ENCODE peak calls at places on chromosome 12, in nine cellular contexts. One of them, this sample, is unnamed.

GRCh38 chr12:130571089-130571488 is 145.0 kb downstream of the RIMBP2 start:
- DNase-seq in hypothalamus: no peak
- DNase-seq in NCI-H1417: no peak
- DNase-seq in stimulated activated naive CD8-positive, alpha-beta T cell treated with anti-CD3 and anti-CD28 coated beads, Interleukin-15, Interleukin-2, amounts not matched to agents 100 U/mL and 50 U/mL, for 24 hours: no peak
- DNase-seq in GM12878: no peak
- DNase-seq in GM13977: peak
- DNase-seq in spleen: no peak
- DNase-seq in stimulated activated CD8-positive, alpha-beta memory T cell treated with anti-CD3 and anti-CD28 coated beads, Interleukin-7, amount 100 ng/mL, for 4 hours: no peak
- DNase-seq in prostate gland: no peak
- DNase-seq in this sample: no peak

GRCh38 chr12:30847259-30847658 is 79.3 kb upstream of the TSPAN11 start:
- DNase-seq in spleen: no peak
- DNase-seq in hypothalamus: no peak
- DNase-seq in prostate gland: peak
- DNase-seq in GM12878: peak
- DNase-seq in stimulated activated CD8-positive, alpha-beta memory T cell treated with anti-CD3 and anti-CD28 coated beads, Interleukin-7, amount 100 ng/mL, for 4 hours: no peak
- DNase-seq in GM13977: no peak
- DNase-seq in stimulated activated naive CD8-positive, alpha-beta T cell treated with anti-CD3 and anti-CD28 coated beads, Interleukin-15, Interleukin-2, amounts not matched to agents 100 U/mL and 50 U/mL, for 24 hours: peak
- DNase-seq in NCI-H1417: peak
- DNase-seq in this sample: no peak

GRCh38 chr12:96311191-96311590 is 89.0 kb downstream of the CDK17 start:
- DNase-seq in stimulated activated CD8-positive, alpha-beta memory T cell treated with anti-CD3 and anti-CD28 coated beads, Interleukin-7, amount 100 ng/mL, for 4 hours: no peak
- DNase-seq in GM13977: no peak
- DNase-seq in hypothalamus: no peak
- DNase-seq in spleen: no peak
- DNase-seq in stimulated activated naive CD8-positive, alpha-beta T cell treated with anti-CD3 and anti-CD28 coated beads, Interleukin-15, Interleukin-2, amounts not matched to agents 100 U/mL and 50 U/mL, for 24 hours: no peak
- DNase-seq in prostate gland: no peak
- DNase-seq in NCI-H1417: no peak
- DNase-seq in GM12878: no peak
- DNase-seq in this sample: no peak

GRCh38 chr12:46492471-46493351 is 120.1 kb upstream of the SLC38A2 start:
- DNase-seq in GM12878: no peak
- DNase-seq in hypothalamus: no peak
- DNase-seq in stimulated activated naive CD8-positive, alpha-beta T cell treated with anti-CD3 and anti-CD28 coated beads, Interleukin-15, Interleukin-2, amounts not matched to agents 100 U/mL and 50 U/mL, for 24 hours: no peak
- DNase-seq in spleen: no peak
- DNase-seq in NCI-H1417: no peak
- DNase-seq in prostate gland: no peak
- DNase-seq in GM13977: no peak
- DNase-seq in stimulated activated CD8-positive, alpha-beta memory T cell treated with anti-CD3 and anti-CD28 coated beads, Interleukin-7, amount 100 ng/mL, for 4 hours: no peak
- DNase-seq in this sample: no peak

GRCh38 chr12:45989857-45990467 is 412 bp downstream of the SCAF11 start:
- DNase-seq in spleen: peak
- DNase-seq in NCI-H1417: no peak
- DNase-seq in prostate gland: peak
- DNase-seq in stimulated activated CD8-positive, alpha-beta memory T cell treated with anti-CD3 and anti-CD28 coated beads, Interleukin-7, amount 100 ng/mL, for 4 hours: peak
- DNase-seq in GM13977: no peak
- DNase-seq in GM12878: no peak
- DNase-seq in stimulated activated naive CD8-positive, alpha-beta T cell treated with anti-CD3 and anti-CD28 coated beads, Interleukin-15, Interleukin-2, amounts not matched to agents 100 U/mL and 50 U/mL, for 24 hours: peak
- DNase-seq in hypothalamus: peak
- DNase-seq in this sample: no peak

GRCh38 chr12:54364413-54364812 is at the start of gene GPR84:
- DNase-seq in spleen: no peak
- DNase-seq in stimulated activated CD8-positive, alpha-beta memory T cell treated with anti-CD3 and anti-CD28 coated beads, Interleukin-7, amount 100 ng/mL, for 4 hours: no peak
- DNase-seq in NCI-H1417: no peak
- DNase-seq in prostate gland: no peak
- DNase-seq in stimulated activated naive CD8-positive, alpha-beta T cell treated with anti-CD3 and anti-CD28 coated beads, Interleukin-15, Interleukin-2, amounts not matched to agents 100 U/mL and 50 U/mL, for 24 hours: no peak
- DNase-seq in hypothalamus: no peak
- DNase-seq in GM13977: no peak
- DNase-seq in GM12878: peak
- DNase-seq in this sample: peak

GRCh38 chr12:100348657-100349454 is 8.0 kb upstream of the SLC17A8 start:
- DNase-seq in spleen: no peak
- DNase-seq in hypothalamus: no peak
- DNase-seq in stimulated activated naive CD8-positive, alpha-beta T cell treated with anti-CD3 and anti-CD28 coated beads, Interleukin-15, Interleukin-2, amounts not matched to agents 100 U/mL and 50 U/mL, for 24 hours: no peak
- DNase-seq in GM12878: no peak
- DNase-seq in prostate gland: no peak
- DNase-seq in NCI-H1417: peak
- DNase-seq in stimulated activated CD8-positive, alpha-beta memory T cell treated with anti-CD3 and anti-CD28 coated beads, Interleukin-7, amount 100 ng/mL, for 4 hours: no peak
- DNase-seq in GM13977: peak
- DNase-seq in this sample: no peak

GRCh38 chr12:3533703-3534386 is 42.8 kb downstream of the PRMT8 start:
- DNase-seq in NCI-H1417: peak
- DNase-seq in stimulated activated naive CD8-positive, alpha-beta T cell treated with anti-CD3 and anti-CD28 coated beads, Interleukin-15, Interleukin-2, amounts not matched to agents 100 U/mL and 50 U/mL, for 24 hours: no peak
- DNase-seq in prostate gland: peak
- DNase-seq in spleen: no peak
- DNase-seq in hypothalamus: no peak
- DNase-seq in stimulated activated CD8-positive, alpha-beta memory T cell treated with anti-CD3 and anti-CD28 coated beads, Interleukin-7, amount 100 ng/mL, for 4 hours: no peak
- DNase-seq in GM13977: no peak
- DNase-seq in GM12878: no peak
- DNase-seq in this sample: no peak

GRCh38 chr12:104630230-104630670 is 173.5 kb downstream of the CHST11 start:
- DNase-seq in stimulated activated naive CD8-positive, alpha-beta T cell treated with anti-CD3 and anti-CD28 coated beads, Interleukin-15, Interleukin-2, amounts not matched to agents 100 U/mL and 50 U/mL, for 24 hours: no peak
- DNase-seq in stimulated activated CD8-positive, alpha-beta memory T cell treated with anti-CD3 and anti-CD28 coated beads, Interleukin-7, amount 100 ng/mL, for 4 hours: no peak
- DNase-seq in GM12878: no peak
- DNase-seq in NCI-H1417: peak
- DNase-seq in hypothalamus: no peak
- DNase-seq in prostate gland: no peak
- DNase-seq in spleen: no peak
- DNase-seq in GM13977: no peak
- DNase-seq in this sample: no peak

GRCh38 chr12:132288516-132289188 is 40.7 kb downstream of the GALNT9 start:
- DNase-seq in hypothalamus: no peak
- DNase-seq in prostate gland: no peak
- DNase-seq in stimulated activated CD8-positive, alpha-beta memory T cell treated with anti-CD3 and anti-CD28 coated beads, Interleukin-7, amount 100 ng/mL, for 4 hours: no peak
- DNase-seq in spleen: peak
- DNase-seq in GM12878: no peak
- DNase-seq in stimulated activated naive CD8-positive, alpha-beta T cell treated with anti-CD3 and anti-CD28 coated beads, Interleukin-15, Interleukin-2, amounts not matched to agents 100 U/mL and 50 U/mL, for 24 hours: no peak
- DNase-seq in GM13977: no peak
- DNase-seq in NCI-H1417: no peak
- DNase-seq in this sample: no peak

GRCh38 chr12:5499566-5500325 is 67.8 kb downstream of the NTF3 start:
- DNase-seq in hypothalamus: no peak
- DNase-seq in GM13977: no peak
- DNase-seq in prostate gland: no peak
- DNase-seq in NCI-H1417: no peak
- DNase-seq in stimulated activated CD8-positive, alpha-beta memory T cell treated with anti-CD3 and anti-CD28 coated beads, Interleukin-7, amount 100 ng/mL, for 4 hours: no peak
- DNase-seq in stimulated activated naive CD8-positive, alpha-beta T cell treated with anti-CD3 and anti-CD28 coated beads, Interleukin-15, Interleukin-2, amounts not matched to agents 100 U/mL and 50 U/mL, for 24 hours: no peak
- DNase-seq in spleen: no peak
- DNase-seq in GM12878: no peak
- DNase-seq in this sample: no peak

GRCh38 chr12:104582739-104583138 is 126.0 kb downstream of the CHST11 start:
- DNase-seq in NCI-H1417: no peak
- DNase-seq in spleen: no peak
- DNase-seq in GM12878: peak
- DNase-seq in prostate gland: no peak
- DNase-seq in stimulated activated CD8-positive, alpha-beta memory T cell treated with anti-CD3 and anti-CD28 coated beads, Interleukin-7, amount 100 ng/mL, for 4 hours: no peak
- DNase-seq in GM13977: peak
- DNase-seq in hypothalamus: no peak
- DNase-seq in stimulated activated naive CD8-positive, alpha-beta T cell treated with anti-CD3 and anti-CD28 coated beads, Interleukin-15, Interleukin-2, amounts not matched to agents 100 U/mL and 50 U/mL, for 24 hours: no peak
- DNase-seq in this sample: no peak

GRCh38 chr12:68865399-68866154 is 57.6 kb downstream of the MDM2 start:
- DNase-seq in stimulated activated naive CD8-positive, alpha-beta T cell treated with anti-CD3 and anti-CD28 coated beads, Interleukin-15, Interleukin-2, amounts not matched to agents 100 U/mL and 50 U/mL, for 24 hours: no peak
- DNase-seq in spleen: no peak
- DNase-seq in hypothalamus: no peak
- DNase-seq in GM12878: no peak
- DNase-seq in NCI-H1417: no peak
- DNase-seq in prostate gland: no peak
- DNase-seq in stimulated activated CD8-positive, alpha-beta memory T cell treated with anti-CD3 and anti-CD28 coated beads, Interleukin-7, amount 100 ng/mL, for 4 hours: no peak
- DNase-seq in GM13977: no peak
- DNase-seq in this sample: no peak

GRCh38 chr12:101018540-101018939 is 191.5 kb downstream of the SLC5A8 start:
- DNase-seq in GM12878: no peak
- DNase-seq in GM13977: no peak
- DNase-seq in prostate gland: no peak
- DNase-seq in NCI-H1417: no peak
- DNase-seq in spleen: no peak
- DNase-seq in stimulated activated CD8-positive, alpha-beta memory T cell treated with anti-CD3 and anti-CD28 coated beads, Interleukin-7, amount 100 ng/mL, for 4 hours: no peak
- DNase-seq in hypothalamus: no peak
- DNase-seq in stimulated activated naive CD8-positive, alpha-beta T cell treated with anti-CD3 and anti-CD28 coated beads, Interleukin-15, Interleukin-2, amounts not matched to agents 100 U/mL and 50 U/mL, for 24 hours: no peak
- DNase-seq in this sample: no peak

GRCh38 chr12:32444895-32445294 is 45.5 kb downstream of the FGD4 start:
- DNase-seq in spleen: no peak
- DNase-seq in stimulated activated naive CD8-positive, alpha-beta T cell treated with anti-CD3 and anti-CD28 coated beads, Interleukin-15, Interleukin-2, amounts not matched to agents 100 U/mL and 50 U/mL, for 24 hours: no peak
- DNase-seq in prostate gland: no peak
- DNase-seq in GM13977: no peak
- DNase-seq in stimulated activated CD8-positive, alpha-beta memory T cell treated with anti-CD3 and anti-CD28 coated beads, Interleukin-7, amount 100 ng/mL, for 4 hours: no peak
- DNase-seq in hypothalamus: no peak
- DNase-seq in GM12878: no peak
- DNase-seq in NCI-H1417: no peak
- DNase-seq in this sample: no peak

GRCh38 chr12:97713972-97714588 is 251.5 kb downstream of the RMST start:
- DNase-seq in stimulated activated CD8-positive, alpha-beta memory T cell treated with anti-CD3 and anti-CD28 coated beads, Interleukin-7, amount 100 ng/mL, for 4 hours: no peak
- DNase-seq in stimulated activated naive CD8-positive, alpha-beta T cell treated with anti-CD3 and anti-CD28 coated beads, Interleukin-15, Interleukin-2, amounts not matched to agents 100 U/mL and 50 U/mL, for 24 hours: no peak
- DNase-seq in GM12878: no peak
- DNase-seq in GM13977: no peak
- DNase-seq in spleen: no peak
- DNase-seq in prostate gland: no peak
- DNase-seq in NCI-H1417: no peak
- DNase-seq in hypothalamus: no peak
- DNase-seq in this sample: no peak

GRCh38 chr12:9961106-9961505 is 10.1 kb upstream of the CLEC12A start:
- DNase-seq in hypothalamus: no peak
- DNase-seq in prostate gland: no peak
- DNase-seq in stimulated activated CD8-positive, alpha-beta memory T cell treated with anti-CD3 and anti-CD28 coated beads, Interleukin-7, amount 100 ng/mL, for 4 hours: no peak
- DNase-seq in spleen: no peak
- DNase-seq in NCI-H1417: no peak
- DNase-seq in stimulated activated naive CD8-positive, alpha-beta T cell treated with anti-CD3 and anti-CD28 coated beads, Interleukin-15, Interleukin-2, amounts not matched to agents 100 U/mL and 50 U/mL, for 24 hours: no peak
- DNase-seq in GM13977: no peak
- DNase-seq in GM12878: no peak
- DNase-seq in this sample: no peak

GRCh38 chr12:104414581-104415305 is 42.0 kb upstream of the CHST11 start:
- DNase-seq in NCI-H1417: no peak
- DNase-seq in GM13977: no peak
- DNase-seq in prostate gland: no peak
- DNase-seq in stimulated activated naive CD8-positive, alpha-beta T cell treated with anti-CD3 and anti-CD28 coated beads, Interleukin-15, Interleukin-2, amounts not matched to agents 100 U/mL and 50 U/mL, for 24 hours: no peak
- DNase-seq in hypothalamus: no peak
- DNase-seq in spleen: no peak
- DNase-seq in GM12878: no peak
- DNase-seq in stimulated activated CD8-positive, alpha-beta memory T cell treated with anti-CD3 and anti-CD28 coated beads, Interleukin-7, amount 100 ng/mL, for 4 hours: no peak
- DNase-seq in this sample: no peak

GRCh38 chr12:6310771-6311610 is 509 bp downstream of the PLEKHG6 start:
- DNase-seq in stimulated activated naive CD8-positive, alpha-beta T cell treated with anti-CD3 and anti-CD28 coated beads, Interleukin-15, Interleukin-2, amounts not matched to agents 100 U/mL and 50 U/mL, for 24 hours: no peak
- DNase-seq in hypothalamus: no peak
- DNase-seq in GM12878: no peak
- DNase-seq in prostate gland: no peak
- DNase-seq in GM13977: no peak
- DNase-seq in stimulated activated CD8-positive, alpha-beta memory T cell treated with anti-CD3 and anti-CD28 coated beads, Interleukin-7, amount 100 ng/mL, for 4 hours: no peak
- DNase-seq in NCI-H1417: no peak
- DNase-seq in spleen: peak
- DNase-seq in this sample: no peak

GRCh38 chr12:68675098-68675842 is 11.5 kb upstream of the NUP107 start:
- DNase-seq in stimulated activated CD8-positive, alpha-beta memory T cell treated with anti-CD3 and anti-CD28 coated beads, Interleukin-7, amount 100 ng/mL, for 4 hours: peak
- DNase-seq in NCI-H1417: no peak
- DNase-seq in GM13977: no peak
- DNase-seq in GM12878: no peak
- DNase-seq in hypothalamus: no peak
- DNase-seq in stimulated activated naive CD8-positive, alpha-beta T cell treated with anti-CD3 and anti-CD28 coated beads, Interleukin-15, Interleukin-2, amounts not matched to agents 100 U/mL and 50 U/mL, for 24 hours: peak
- DNase-seq in prostate gland: no peak
- DNase-seq in spleen: peak
- DNase-seq in this sample: no peak

GRCh38 chr12:112020947-112021457 is 7.8 kb downstream of the ERP29 start:
- DNase-seq in NCI-H1417: no peak
- DNase-seq in GM13977: no peak
- DNase-seq in stimulated activated CD8-positive, alpha-beta memory T cell treated with anti-CD3 and anti-CD28 coated beads, Interleukin-7, amount 100 ng/mL, for 4 hours: no peak
- DNase-seq in spleen: no peak
- DNase-seq in stimulated activated naive CD8-positive, alpha-beta T cell treated with anti-CD3 and anti-CD28 coated beads, Interleukin-15, Interleukin-2, amounts not matched to agents 100 U/mL and 50 U/mL, for 24 hours: no peak
- DNase-seq in GM12878: no peak
- DNase-seq in prostate gland: no peak
- DNase-seq in hypothalamus: no peak
- DNase-seq in this sample: no peak

GRCh38 chr12:61037792-61038191 is 1222.4 kb upstream of the USP15 start:
- DNase-seq in GM13977: no peak
- DNase-seq in stimulated activated naive CD8-positive, alpha-beta T cell treated with anti-CD3 and anti-CD28 coated beads, Interleukin-15, Interleukin-2, amounts not matched to agents 100 U/mL and 50 U/mL, for 24 hours: no peak
- DNase-seq in NCI-H1417: no peak
- DNase-seq in hypothalamus: no peak
- DNase-seq in prostate gland: no peak
- DNase-seq in spleen: no peak
- DNase-seq in GM12878: no peak
- DNase-seq in stimulated activated CD8-positive, alpha-beta memory T cell treated with anti-CD3 and anti-CD28 coated beads, Interleukin-7, amount 100 ng/mL, for 4 hours: no peak
- DNase-seq in this sample: no peak

GRCh38 chr12:27436768-27437167 is 9.8 kb upstream of the SMCO2 start:
- DNase-seq in stimulated activated CD8-positive, alpha-beta memory T cell treated with anti-CD3 and anti-CD28 coated beads, Interleukin-7, amount 100 ng/mL, for 4 hours: no peak
- DNase-seq in GM13977: no peak
- DNase-seq in prostate gland: no peak
- DNase-seq in GM12878: no peak
- DNase-seq in NCI-H1417: no peak
- DNase-seq in hypothalamus: no peak
- DNase-seq in spleen: no peak
- DNase-seq in stimulated activated naive CD8-positive, alpha-beta T cell treated with anti-CD3 and anti-CD28 coated beads, Interleukin-15, Interleukin-2, amounts not matched to agents 100 U/mL and 50 U/mL, for 24 hours: no peak
- DNase-seq in this sample: no peak

GRCh38 chr12:41968661-41969060 is 176.0 kb downstream of the GXYLT1 start:
- DNase-seq in GM12878: no peak
- DNase-seq in NCI-H1417: no peak
- DNase-seq in stimulated activated naive CD8-positive, alpha-beta T cell treated with anti-CD3 and anti-CD28 coated beads, Interleukin-15, Interleukin-2, amounts not matched to agents 100 U/mL and 50 U/mL, for 24 hours: no peak
- DNase-seq in prostate gland: no peak
- DNase-seq in spleen: no peak
- DNase-seq in stimulated activated CD8-positive, alpha-beta memory T cell treated with anti-CD3 and anti-CD28 coated beads, Interleukin-7, amount 100 ng/mL, for 4 hours: no peak
- DNase-seq in GM13977: no peak
- DNase-seq in hypothalamus: no peak
- DNase-seq in this sample: no peak

GRCh38 chr12:121452356-121453021 is 52.6 kb downstream of the RNF34 start:
- DNase-seq in hypothalamus: no peak
- DNase-seq in stimulated activated naive CD8-positive, alpha-beta T cell treated with anti-CD3 and anti-CD28 coated beads, Interleukin-15, Interleukin-2, amounts not matched to agents 100 U/mL and 50 U/mL, for 24 hours: no peak
- DNase-seq in prostate gland: peak
- DNase-seq in spleen: no peak
- DNase-seq in stimulated activated CD8-positive, alpha-beta memory T cell treated with anti-CD3 and anti-CD28 coated beads, Interleukin-7, amount 100 ng/mL, for 4 hours: no peak
- DNase-seq in NCI-H1417: no peak
- DNase-seq in GM12878: no peak
- DNase-seq in GM13977: peak
- DNase-seq in this sample: no peak

GRCh38 chr12:121697093-121697698 is 15.4 kb upstream of the TMEM120B start:
- DNase-seq in stimulated activated CD8-positive, alpha-beta memory T cell treated with anti-CD3 and anti-CD28 coated beads, Interleukin-7, amount 100 ng/mL, for 4 hours: no peak
- DNase-seq in GM13977: peak
- DNase-seq in prostate gland: peak
- DNase-seq in spleen: no peak
- DNase-seq in stimulated activated naive CD8-positive, alpha-beta T cell treated with anti-CD3 and anti-CD28 coated beads, Interleukin-15, Interleukin-2, amounts not matched to agents 100 U/mL and 50 U/mL, for 24 hours: no peak
- DNase-seq in GM12878: no peak
- DNase-seq in NCI-H1417: peak
- DNase-seq in hypothalamus: no peak
- DNase-seq in this sample: no peak

GRCh38 chr12:27593266-27593665 is 69.3 kb downstream of the PPFIBP1 start:
- DNase-seq in GM13977: peak
- DNase-seq in GM12878: no peak
- DNase-seq in stimulated activated naive CD8-positive, alpha-beta T cell treated with anti-CD3 and anti-CD28 coated beads, Interleukin-15, Interleukin-2, amounts not matched to agents 100 U/mL and 50 U/mL, for 24 hours: no peak
- DNase-seq in NCI-H1417: no peak
- DNase-seq in stimulated activated CD8-positive, alpha-beta memory T cell treated with anti-CD3 and anti-CD28 coated beads, Interleukin-7, amount 100 ng/mL, for 4 hours: no peak
- DNase-seq in prostate gland: peak
- DNase-seq in spleen: no peak
- DNase-seq in hypothalamus: no peak
- DNase-seq in this sample: no peak

GRCh38 chr12:70796989-70797388 is 123.5 kb downstream of the PTPRR start:
- DNase-seq in GM13977: no peak
- DNase-seq in prostate gland: no peak
- DNase-seq in stimulated activated CD8-positive, alpha-beta memory T cell treated with anti-CD3 and anti-CD28 coated beads, Interleukin-7, amount 100 ng/mL, for 4 hours: no peak
- DNase-seq in stimulated activated naive CD8-positive, alpha-beta T cell treated with anti-CD3 and anti-CD28 coated beads, Interleukin-15, Interleukin-2, amounts not matched to agents 100 U/mL and 50 U/mL, for 24 hours: no peak
- DNase-seq in GM12878: no peak
- DNase-seq in spleen: no peak
- DNase-seq in hypothalamus: no peak
- DNase-seq in NCI-H1417: no peak
- DNase-seq in this sample: no peak